ENCODE peak calls at places on chromosomes 2 and 18, in eight cellular contexts. One of them, this sample, is unnamed.

GRCh38 chr2:213545481-213545880 is 261.2 kb downstream of the SPAG16 start:
- DNase-seq in M059J: no peak
- DNase-seq in neuronal stem cell: no peak
- DNase-seq in activated T-cell treated with anti-CD3 and anti-CD28 coated beads for 1 hour: no peak
- DNase-seq in tibial artery: no peak
- DNase-seq in KG1: no peak
- DNase-seq in Calu3: no peak
- DNase-seq in activated naive CD4-positive, alpha-beta T cell treated with anti-CD3 and anti-CD28 coated beads for 36 hours: no peak
- DNase-seq in this sample: no peak

GRCh38 chr2:15560404-15560987 is 638 bp downstream of the NBAS start:
- DNase-seq in tibial artery: no peak
- DNase-seq in neuronal stem cell: no peak
- DNase-seq in KG1: peak
- DNase-seq in M059J: peak
- DNase-seq in Calu3: peak
- DNase-seq in activated T-cell treated with anti-CD3 and anti-CD28 coated beads for 1 hour: peak
- DNase-seq in activated naive CD4-positive, alpha-beta T cell treated with anti-CD3 and anti-CD28 coated beads for 36 hours: peak
- DNase-seq in this sample: peak

GRCh38 chr2:237306083-237306786 is 107.7 kb downstream of the COL6A3 start:
- DNase-seq in M059J: peak
- DNase-seq in Calu3: no peak
- DNase-seq in neuronal stem cell: no peak
- DNase-seq in activated T-cell treated with anti-CD3 and anti-CD28 coated beads for 1 hour: no peak
- DNase-seq in activated naive CD4-positive, alpha-beta T cell treated with anti-CD3 and anti-CD28 coated beads for 36 hours: no peak
- DNase-seq in KG1: no peak
- DNase-seq in tibial artery: no peak
- DNase-seq in this sample: no peak

GRCh38 chr2:9004338-9005204 is 1.1 kb upstream of the MBOAT2 start:
- DNase-seq in Calu3: no peak
- DNase-seq in activated T-cell treated with anti-CD3 and anti-CD28 coated beads for 1 hour: no peak
- DNase-seq in tibial artery: no peak
- DNase-seq in neuronal stem cell: no peak
- DNase-seq in activated naive CD4-positive, alpha-beta T cell treated with anti-CD3 and anti-CD28 coated beads for 36 hours: no peak
- DNase-seq in M059J: peak
- DNase-seq in KG1: no peak
- DNase-seq in this sample: no peak

GRCh38 chr2:142748559-142749099 is 128.8 kb upstream of the KYNU start:
- DNase-seq in activated naive CD4-positive, alpha-beta T cell treated with anti-CD3 and anti-CD28 coated beads for 36 hours: no peak
- DNase-seq in KG1: no peak
- DNase-seq in neuronal stem cell: no peak
- DNase-seq in Calu3: no peak
- DNase-seq in activated T-cell treated with anti-CD3 and anti-CD28 coated beads for 1 hour: no peak
- DNase-seq in tibial artery: no peak
- DNase-seq in M059J: no peak
- DNase-seq in this sample: no peak

GRCh38 chr2:150234787-150235512 is 252.5 kb downstream of the RND3 start:
- DNase-seq in activated naive CD4-positive, alpha-beta T cell treated with anti-CD3 and anti-CD28 coated beads for 36 hours: no peak
- DNase-seq in neuronal stem cell: no peak
- DNase-seq in tibial artery: no peak
- DNase-seq in M059J: peak
- DNase-seq in activated T-cell treated with anti-CD3 and anti-CD28 coated beads for 1 hour: no peak
- DNase-seq in Calu3: no peak
- DNase-seq in KG1: no peak
- DNase-seq in this sample: no peak

GRCh38 chr18:3151379-3152264 is 68.1 kb downstream of the MYOM1 start:
- DNase-seq in Calu3: no peak
- DNase-seq in M059J: peak
- DNase-seq in tibial artery: no peak
- DNase-seq in neuronal stem cell: peak
- DNase-seq in activated T-cell treated with anti-CD3 and anti-CD28 coated beads for 1 hour: no peak
- DNase-seq in KG1: peak
- DNase-seq in activated naive CD4-positive, alpha-beta T cell treated with anti-CD3 and anti-CD28 coated beads for 36 hours: no peak
- DNase-seq in this sample: no peak

GRCh38 chr2:219514836-219515235 is 554 bp downstream of the ASIC4 start:
- DNase-seq in neuronal stem cell: no peak
- DNase-seq in tibial artery: no peak
- DNase-seq in KG1: no peak
- DNase-seq in M059J: no peak
- DNase-seq in activated T-cell treated with anti-CD3 and anti-CD28 coated beads for 1 hour: no peak
- DNase-seq in activated naive CD4-positive, alpha-beta T cell treated with anti-CD3 and anti-CD28 coated beads for 36 hours: no peak
- DNase-seq in Calu3: no peak
- DNase-seq in this sample: no peak

GRCh38 chr2:215107229-215108056 is 31.0 kb downstream of the ABCA12 start:
- DNase-seq in activated T-cell treated with anti-CD3 and anti-CD28 coated beads for 1 hour: no peak
- DNase-seq in activated naive CD4-positive, alpha-beta T cell treated with anti-CD3 and anti-CD28 coated beads for 36 hours: no peak
- DNase-seq in neuronal stem cell: no peak
- DNase-seq in tibial artery: no peak
- DNase-seq in Calu3: no peak
- DNase-seq in KG1: no peak
- DNase-seq in M059J: no peak
- DNase-seq in this sample: no peak

GRCh38 chr2:171788316-171788993 is 101.2 kb downstream of the DYNC1I2 start:
- DNase-seq in activated naive CD4-positive, alpha-beta T cell treated with anti-CD3 and anti-CD28 coated beads for 36 hours: no peak
- DNase-seq in KG1: no peak
- DNase-seq in neuronal stem cell: no peak
- DNase-seq in activated T-cell treated with anti-CD3 and anti-CD28 coated beads for 1 hour: no peak
- DNase-seq in Calu3: no peak
- DNase-seq in M059J: no peak
- DNase-seq in tibial artery: no peak
- DNase-seq in this sample: no peak

GRCh38 chr2:134360750-134361487 is 107.0 kb downstream of the MGAT5 start:
- DNase-seq in M059J: no peak
- DNase-seq in activated naive CD4-positive, alpha-beta T cell treated with anti-CD3 and anti-CD28 coated beads for 36 hours: no peak
- DNase-seq in neuronal stem cell: no peak
- DNase-seq in KG1: no peak
- DNase-seq in activated T-cell treated with anti-CD3 and anti-CD28 coated beads for 1 hour: no peak
- DNase-seq in Calu3: no peak
- DNase-seq in tibial artery: no peak
- DNase-seq in this sample: no peak

GRCh38 chr18:24053211-24053610 is 38.7 kb downstream of the TTC39C start:
- DNase-seq in M059J: no peak
- DNase-seq in neuronal stem cell: no peak
- DNase-seq in KG1: no peak
- DNase-seq in activated T-cell treated with anti-CD3 and anti-CD28 coated beads for 1 hour: no peak
- DNase-seq in activated naive CD4-positive, alpha-beta T cell treated with anti-CD3 and anti-CD28 coated beads for 36 hours: no peak
- DNase-seq in tibial artery: no peak
- DNase-seq in Calu3: no peak
- DNase-seq in this sample: no peak

GRCh38 chr2:175600024-175600831 is 401.8 kb downstream of the LNPK start:
- DNase-seq in M059J: peak
- DNase-seq in Calu3: no peak
- DNase-seq in tibial artery: peak
- DNase-seq in KG1: no peak
- DNase-seq in activated naive CD4-positive, alpha-beta T cell treated with anti-CD3 and anti-CD28 coated beads for 36 hours: no peak
- DNase-seq in neuronal stem cell: no peak
- DNase-seq in activated T-cell treated with anti-CD3 and anti-CD28 coated beads for 1 hour: no peak
- DNase-seq in this sample: no peak

GRCh38 chr2:232772540-232772939 is 3.8 kb downstream of the KCNJ13 start:
- DNase-seq in KG1: no peak
- DNase-seq in activated naive CD4-positive, alpha-beta T cell treated with anti-CD3 and anti-CD28 coated beads for 36 hours: peak
- DNase-seq in activated T-cell treated with anti-CD3 and anti-CD28 coated beads for 1 hour: no peak
- DNase-seq in neuronal stem cell: no peak
- DNase-seq in tibial artery: no peak
- DNase-seq in Calu3: no peak
- DNase-seq in M059J: no peak
- DNase-seq in this sample: no peak

GRCh38 chr18:13583567-13584245 is 142.7 kb downstream of the FAM210A start:
- DNase-seq in activated T-cell treated with anti-CD3 and anti-CD28 coated beads for 1 hour: no peak
- DNase-seq in neuronal stem cell: peak
- DNase-seq in tibial artery: no peak
- DNase-seq in M059J: no peak
- DNase-seq in activated naive CD4-positive, alpha-beta T cell treated with anti-CD3 and anti-CD28 coated beads for 36 hours: no peak
- DNase-seq in KG1: no peak
- DNase-seq in Calu3: no peak
- DNase-seq in this sample: no peak

GRCh38 chr2:949384-949893 is 1.2 kb upstream of the SNTG2 start:
- DNase-seq in KG1: no peak
- DNase-seq in activated T-cell treated with anti-CD3 and anti-CD28 coated beads for 1 hour: no peak
- DNase-seq in M059J: no peak
- DNase-seq in tibial artery: no peak
- DNase-seq in Calu3: no peak
- DNase-seq in neuronal stem cell: no peak
- DNase-seq in activated naive CD4-positive, alpha-beta T cell treated with anti-CD3 and anti-CD28 coated beads for 36 hours: no peak
- DNase-seq in this sample: no peak

GRCh38 chr2:64831134-64831976 is 157.8 kb upstream of the SLC1A4 start:
- DNase-seq in activated T-cell treated with anti-CD3 and anti-CD28 coated beads for 1 hour: peak
- DNase-seq in neuronal stem cell: peak
- DNase-seq in activated naive CD4-positive, alpha-beta T cell treated with anti-CD3 and anti-CD28 coated beads for 36 hours: peak
- DNase-seq in M059J: peak
- DNase-seq in tibial artery: peak
- DNase-seq in KG1: peak
- DNase-seq in Calu3: peak
- DNase-seq in this sample: peak

This sample was measured in nephron progenitor cell.